ENCODE peak calls at places on chromosomes 13 and 19, in seven cellular contexts. M is NAMALWA, H is substantia nigra, P is SW480, D is IMR-90, Q is bronchial epithelial cell, Y is uterus. U is an unnamed sample.

GRCh38 chr19:4620675-4621074 is 18.6 kb upstream of the TNFAIP8L1 start:
- DNase-seq in M (no peak), D (no peak), Y (no peak), H (no peak), Q (no peak), P (no peak), U (no peak)

GRCh38 chr19:46383171-46383815 is 30.1 kb downstream of the CCDC8 start:
- DNase-seq in H (no peak), Y (no peak), P (no peak), D (no peak), Q (no peak), M (no peak), U (peak)

GRCh38 chr19:39074205-39074692 is 9.9 kb upstream of the ACP7 start:
- DNase-seq in H (no peak), Q (no peak), Y (no peak), D (no peak), P (peak), M (no peak), U (no peak)

GRCh38 chr19:44783545-44783944 is 5.9 kb downstream of the CBLC start:
- DNase-seq in Y (no peak), D (no peak), H (no peak), Q (no peak), P (no peak), M (no peak), U (no peak)

GRCh38 chr19:52992109-52993004 is 21.4 kb upstream of the ERVV-1 start:
- DNase-seq in P (no peak), M (no peak), Q (no peak), D (no peak), H (no peak), Y (peak), U (no peak)

GRCh38 chr13:113489171-113489548 is 1.4 kb downstream of the DCUN1D2 start:
- DNase-seq in D (no peak), H (no peak), M (no peak), Y (no peak), P (peak), Q (no peak), U (no peak)

GRCh38 chr13:70162141-70162540 is 53.9 kb upstream of the KLHL1 start:
- DNase-seq in Q (peak), D (no peak), M (no peak), H (no peak), Y (no peak), P (no peak), U (no peak)

GRCh38 chr19:8371011-8371804 is 7.3 kb downstream of the ANGPTL4 start:
- DNase-seq in P (no peak), H (no peak), Q (no peak), D (no peak), Y (no peak), M (no peak), U (no peak)

GRCh38 chr19:43310221-43310620 is 40.9 kb upstream of the PSG9 start:
- DNase-seq in Y (no peak), M (no peak), P (no peak), D (no peak), H (no peak), Q (peak), U (no peak)

GRCh38 chr19:43784251-43784980 is 3.6 kb upstream of the KCNN4 start:
- DNase-seq in M (peak), D (peak), Y (no peak), Q (peak), P (peak), H (no peak), U (no peak)

GRCh38 chr13:81597101-81597500 is 1256.2 kb upstream of the SPRY2 start:
- DNase-seq in Y (no peak), H (no peak), P (no peak), M (no peak), Q (no peak), D (no peak), U (no peak)

GRCh38 chr19:19064098-19064722 is 416 bp downstream of the SLC25A42 start:
- DNase-seq in P (peak), M (peak), Q (no peak), H (no peak), Y (no peak), D (no peak), U (no peak)

GRCh38 chr19:49419173-49419572 is 4.1 kb downstream of the PTH2 start:
- DNase-seq in M (no peak), P (no peak), D (no peak), Q (no peak), H (no peak), Y (no peak), U (no peak)

GRCh38 chr19:22332924-22333323 is 46.7 kb downstream of the ZNF729 start:
- DNase-seq in Q (peak), Y (no peak), P (no peak), M (no peak), H (no peak), D (no peak), U (peak)

GRCh38 chr19:34926685-34927375 is at the start of gene ZNF30:
- DNase-seq in Q (peak), H (peak), P (peak), D (peak), Y (peak), M (no peak), U (peak)

GRCh38 chr13:32116210-32116609 is 84.6 kb downstream of the FRY start:
- DNase-seq in D (no peak), M (peak), P (no peak), Q (no peak), Y (no peak), H (no peak), U (no peak)

GRCh38 chr13:39779337-39780270 is 124.1 kb downstream of the COG6 start:
- DNase-seq in D (peak), H (no peak), M (no peak), Y (no peak), P (no peak), Q (peak), U (no peak)

GRCh38 chr19:16252459-16253205 is 54.9 kb downstream of the AP1M1 start:
- DNase-seq in Y (no peak), Q (no peak), D (no peak), M (peak), P (no peak), H (peak), U (no peak)

GRCh38 chr19:2291185-2291751 is 9.3 kb upstream of the PEAK3 start:
- DNase-seq in H (no peak), P (no peak), Q (no peak), D (no peak), Y (no peak), M (no peak), U (no peak)

GRCh38 chr13:28492527-28493367 is 2.2 kb downstream of the FLT1 start:
- DNase-seq in M (no peak), Q (no peak), D (no peak), Y (no peak), H (no peak), P (no peak), U (no peak)

GRCh38 chr13:96967248-96967745 is 27.0 kb downstream of the OXGR1 start:
- DNase-seq in D (no peak), H (no peak), Y (no peak), M (peak), Q (no peak), P (no peak), U (no peak)

GRCh38 chr19:7226749-7227148 is 67.5 kb downstream of the INSR start:
- DNase-seq in Q (no peak), M (no peak), Y (no peak), H (no peak), D (no peak), P (no peak), U (no peak)

GRCh38 chr13:113184568-113185440 is 23.7 kb downstream of the PCID2 start:
- DNase-seq in H (no peak), D (no peak), Y (no peak), Q (no peak), M (no peak), P (no peak), U (no peak)

GRCh38 chr13:90415902-90416301 is 931.6 kb upstream of the MIR17HG start:
- DNase-seq in M (no peak), H (no peak), D (no peak), Y (no peak), Q (no peak), P (no peak), U (no peak)